ENCODE peak calls at places on chromosomes 1 and 21, in ten cellular contexts. W is Peyer's patch; O is IMR-90; F is fibroblast of lung; Y is CD4-positive, alpha-beta T cell; X is transverse colon; C is fibroblast of mammary gland; A is coronary artery; D is kidney; P is endothelial cell. R is an unnamed sample.

GRCh38 chr1:145918992-145919939 is 749 bp upstream of the PEX11B start:
- DNase-seq in X (peak; percentile 72), A (no peak), O (peak; percentile 53), C (peak; percentile 79), P (peak; percentile 40), F (peak; percentile 65), Y (no peak), D (peak; percentile 89), W (peak; percentile 71), R (no peak)

GRCh38 chr1:116433283-116434257 is 60.5 kb downstream of the ATP1A1 start:
- DNase-seq in A (no peak), Y (no peak), X (peak; percentile 60), W (peak; percentile 84), D (no peak), C (peak; percentile 31), O (peak; percentile 59), P (no peak), F (peak; percentile 78), R (no peak)

GRCh38 chr1:204507317-204508105 is 8.7 kb upstream of the MDM4 start:
- DNase-seq in Y (no peak), W (no peak), D (no peak), O (peak; percentile 22), A (no peak), X (no peak), C (peak; percentile 74), F (peak; percentile 60), P (peak; percentile 48), R (no peak)

GRCh38 chr1:212514056-212514614 is 81.4 kb downstream of the NENF start:
- DNase-seq in F (peak; percentile 74), C (peak; percentile 16), A (no peak), O (peak; percentile 65), X (peak; percentile 59), W (peak; percentile 73), P (no peak), Y (no peak), D (peak; percentile 92), R (no peak)

GRCh38 chr1:32651461-32652073 is 559 bp downstream of the RBBP4 start:
- DNase-seq in F (no peak), X (no peak), O (no peak), D (no peak), P (no peak), A (no peak), C (no peak), Y (no peak), W (no peak), R (no peak)

GRCh38 chr1:189616893-189617292 is 860.8 kb downstream of the BRINP3 start:
- DNase-seq in C (no peak), X (no peak), P (no peak), F (peak; percentile 53), O (peak; percentile 37), W (no peak), A (no peak), Y (no peak), D (no peak), R (no peak)

GRCh38 chr1:40344597-40344996 is 27.5 kb upstream of the COL9A2 start:
- DNase-seq in X (peak; percentile 52), W (no peak), D (no peak), Y (peak; percentile 21), C (peak; percentile 62), A (no peak), P (no peak), F (peak; percentile 65), O (peak; percentile 79), R (peak; percentile 49)

GRCh38 chr1:222761171-222761570 is 24.2 kb downstream of the FAM177B start:
- DNase-seq in X (no peak), F (no peak), W (no peak), A (no peak), O (no peak), D (no peak), C (no peak), Y (no peak), P (no peak), R (no peak)

GRCh38 chr1:59516881-59517280 is 220.0 kb downstream of the FGGY start:
- DNase-seq in X (no peak), A (no peak), W (no peak), D (no peak), P (no peak), F (peak; percentile 54), C (peak; percentile 48), O (no peak), Y (no peak), R (no peak)

GRCh38 chr21:15614757-15615156 is 115.0 kb upstream of the USP25 start:
- DNase-seq in F (no peak), W (no peak), P (no peak), D (no peak), O (no peak), A (no peak), X (no peak), C (no peak), Y (no peak), R (no peak)

GRCh38 chr1:201602413-201603265 is 63.7 kb downstream of the NAV1 start:
- DNase-seq in F (peak; percentile 99), A (no peak), O (peak; percentile 96), Y (no peak), W (no peak), X (peak; percentile 18), P (no peak), C (peak; percentile 94), D (no peak), R (no peak)

GRCh38 chr1:12600880-12601633 is 17.0 kb downstream of the DHRS3 start:
- DNase-seq in C (peak; percentile 35), X (peak; percentile 68), A (no peak), W (peak; percentile 74), D (no peak), O (no peak), P (peak; percentile 71), F (no peak), Y (peak; percentile 60), R (no peak)

GRCh38 chr1:44617703-44618029 is 56.6 kb downstream of the TMEM53 start:
- DNase-seq in Y (no peak), D (no peak), W (no peak), O (no peak), P (no peak), A (no peak), C (no peak), F (no peak), X (no peak), R (no peak)

DNA sequence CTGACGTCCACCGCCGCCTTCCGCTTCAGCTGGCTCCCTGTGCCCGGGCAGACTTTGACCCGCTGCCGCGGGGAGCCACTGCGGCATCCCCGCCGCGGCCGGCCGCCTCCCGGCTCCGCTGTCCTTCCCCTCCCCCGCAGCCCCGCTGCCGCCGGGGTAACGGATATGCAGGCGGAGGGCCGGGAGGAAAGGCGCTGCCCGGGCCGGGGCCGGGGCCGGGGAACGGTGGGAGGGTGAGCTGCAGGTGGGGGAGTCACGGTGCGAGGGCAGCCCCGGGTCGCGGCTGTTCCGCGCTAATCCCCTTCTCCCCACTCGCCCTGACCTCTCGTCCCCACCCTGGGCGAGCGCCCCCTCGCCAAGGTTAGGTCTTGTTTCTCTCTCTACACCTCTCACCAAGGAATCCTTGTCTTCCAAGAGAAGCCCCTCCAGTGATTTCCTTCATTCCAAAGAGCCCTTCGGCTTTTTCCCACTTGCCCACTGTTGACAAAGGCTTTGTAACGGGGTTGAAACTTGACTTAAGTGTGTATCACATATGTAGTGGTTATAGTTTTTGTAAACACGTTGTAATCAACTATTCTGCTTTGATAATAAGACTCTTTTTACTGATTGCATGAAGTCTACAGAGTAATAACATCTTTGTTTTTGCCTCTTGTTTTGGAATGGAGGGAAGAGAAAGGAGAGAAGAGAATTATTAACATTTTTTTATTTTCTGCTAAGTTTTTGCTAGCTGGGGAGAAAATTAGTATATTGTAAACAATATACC is 685 bp downstream of the XPR1 start:
- DNase-seq in O (no peak), D (peak; percentile 90), P (peak; percentile 74), A (no peak), X (peak; percentile 74), C (no peak), F (no peak), W (no peak), Y (peak; percentile 49), R (peak; percentile 87)
- TF ChIP-seq CTCF in O (no peak), D (no peak), P (no peak), A (no peak), X (no peak), C (no peak), F (peak; percentile 17), W (no peak), Y (peak; percentile 2), R (peak; percentile 39)

GRCh38 chr1:202998836-202999750 is 8.1 kb upstream of the TMEM183A start:
- DNase-seq in D (no peak), A (no peak), F (peak; percentile 26), O (peak; percentile 52), Y (peak; percentile 29), W (no peak), P (peak; percentile 65), C (peak; percentile 62), X (peak; percentile 54), R (no peak)
- TF ChIP-seq CTCF in D (peak; percentile 83), A (peak; percentile 53), F (peak; percentile 75), O (peak; percentile 84), Y (peak; percentile 91), W (peak; percentile 74), P (peak; percentile 76), C (peak; percentile 83), X (peak; percentile 77), R (peak; percentile 84)

GRCh38 chr1:156075158-156075557 is 7.1 kb downstream of the MEX3A start:
- DNase-seq in O (no peak), Y (no peak), D (no peak), F (no peak), X (no peak), C (no peak), A (no peak), P (no peak), W (no peak), R (no peak)
- TF ChIP-seq CTCF in O (no peak), Y (no peak), D (no peak), F (no peak), X (no peak), C (no peak), A (no peak), P (no peak), W (no peak), R (no peak)

DNA sequence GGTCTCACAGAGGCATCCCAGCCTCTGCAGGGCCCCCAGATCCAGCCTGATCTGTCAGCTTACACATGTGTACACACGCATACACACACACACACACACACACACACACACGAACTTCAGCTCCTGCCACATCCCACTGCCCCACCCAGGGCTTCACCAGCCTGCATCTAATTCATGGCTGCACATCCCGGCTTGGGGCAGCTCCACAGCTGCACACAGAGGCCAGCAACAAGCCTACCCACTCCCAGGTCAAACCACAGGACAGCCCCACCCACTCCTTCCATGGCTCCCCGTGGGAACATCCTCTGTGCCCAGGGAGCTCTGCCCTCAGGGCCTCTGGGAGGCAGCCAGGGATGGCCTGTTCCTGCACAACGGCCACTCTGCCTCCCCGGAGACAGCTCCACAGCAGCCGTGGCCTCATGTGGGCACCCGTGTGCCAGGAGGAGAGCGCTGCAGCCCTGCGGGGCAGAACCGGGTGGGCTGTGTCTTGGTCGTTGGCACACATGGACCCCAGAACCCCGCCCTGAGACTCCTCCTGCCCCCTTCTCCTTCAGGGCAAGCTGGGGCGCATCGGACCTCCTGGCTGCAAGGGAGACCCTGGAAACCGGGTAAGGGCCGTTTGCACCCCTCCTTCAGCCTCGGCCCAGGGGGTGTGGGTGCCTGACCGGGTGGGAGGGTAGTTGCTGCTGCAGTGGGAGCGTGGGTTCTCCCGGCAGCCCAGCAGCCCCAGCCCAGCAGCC is 19.1 kb downstream of the COL6A2 start:
- DNase-seq in W (peak; percentile 25), O (no peak), F (no peak), Y (no peak), D (peak; percentile 69), X (peak; percentile 5), A (peak; percentile 58), C (peak; percentile 65), P (peak; percentile 2), R (peak; percentile 91)
- TF ChIP-seq CTCF in W (no peak), O (no peak), F (no peak), Y (no peak), D (no peak), X (no peak), A (no peak), C (no peak), P (no peak), R (no peak)